ENCODE peak calls at places on chromosomes 16 and 17, in four cellular contexts. J is Jurkat, Clone E6-1; W is gastrocnemius medialis; P is left ventricle myocardium inferior. V is an unnamed sample.

GRCh38 chr16:53053967-53054669 is 673 bp upstream of the CHD9 start:
- DNase-seq in J (peak; percentile 45), P (peak; percentile 62), W (no peak), V (no peak)

GRCh38 chr17:74268052-74268451 is 6.0 kb upstream of the DNAI2 start:
- DNase-seq in P (no peak), J (no peak), W (no peak), V (no peak)

GRCh38 chr17:38469875-38470274 is 41.6 kb downstream of the ARHGAP23 start:
- DNase-seq in P (no peak), W (no peak), J (no peak), V (no peak)

GRCh38 chr16:58042001-58042885 is 16.7 kb downstream of the MMP15 start:
- DNase-seq in J (no peak), W (no peak), P (no peak), V (no peak)

GRCh38 chr16:88627531-88628411 is 10.6 kb upstream of the IL17C start:
- DNase-seq in P (no peak), W (no peak), J (no peak), V (no peak)

GRCh38 chr17:17769869-17770361 is 66.9 kb downstream of the SREBF1 start:
- DNase-seq in P (no peak), J (no peak), W (no peak), V (no peak)

GRCh38 chr17:1003633-1003971 is 6.7 kb downstream of the TIMM22 start:
- DNase-seq in J (no peak), P (no peak), W (no peak), V (no peak)

GRCh38 chr17:64679710-64680216 is 17.7 kb upstream of the SMURF2 start:
- DNase-seq in W (no peak), J (no peak), P (no peak), V (no peak)

GRCh38 chr16:49441366-49441780 is 67.8 kb downstream of the C16orf78 start:
- DNase-seq in P (peak; percentile 33), J (peak; percentile 94), W (no peak), V (peak; percentile 74)

GRCh38 chr16:78551487-78552085 is 452.1 kb downstream of the WWOX start:
- DNase-seq in P (no peak), J (peak; percentile 45), W (no peak), V (no peak)

GRCh38 chr16:17777461-17777863 is 306.7 kb upstream of the XYLT1 start:
- DNase-seq in W (no peak), J (no peak), P (no peak), V (no peak)

GRCh38 chr17:31467502-31468256 is 76.2 kb downstream of the RAB11FIP4 start:
- DNase-seq in J (no peak), W (no peak), P (peak; percentile 37), V (no peak)

GRCh38 chr17:60129164-60129563 is 20.6 kb upstream of the CA4 start:
- DNase-seq in W (no peak), P (no peak), J (no peak), V (no peak)

GRCh38 chr17:77165577-77165976 is 24.8 kb downstream of the SEC14L1 start:
- DNase-seq in P (no peak), W (no peak), J (no peak), V (no peak)

GRCh38 chr16:68420366-68420765 is 27.9 kb downstream of the SMPD3 start:
- DNase-seq in W (no peak), J (no peak), P (no peak), V (no peak)

GRCh38 chr16:30025574-30025973 is 2.6 kb downstream of the C16orf92 start:
- DNase-seq in W (no peak), J (no peak), P (no peak), V (no peak)

GRCh38 chr17:31404028-31404949 is 12.8 kb downstream of the RAB11FIP4 start:
- DNase-seq in P (no peak), W (no peak), J (no peak), V (no peak)

GRCh38 chr17:77929180-77929564 is 29.3 kb upstream of the TNRC6C start:
- DNase-seq in P (no peak), W (no peak), J (peak; percentile 36), V (no peak)

DNA sequence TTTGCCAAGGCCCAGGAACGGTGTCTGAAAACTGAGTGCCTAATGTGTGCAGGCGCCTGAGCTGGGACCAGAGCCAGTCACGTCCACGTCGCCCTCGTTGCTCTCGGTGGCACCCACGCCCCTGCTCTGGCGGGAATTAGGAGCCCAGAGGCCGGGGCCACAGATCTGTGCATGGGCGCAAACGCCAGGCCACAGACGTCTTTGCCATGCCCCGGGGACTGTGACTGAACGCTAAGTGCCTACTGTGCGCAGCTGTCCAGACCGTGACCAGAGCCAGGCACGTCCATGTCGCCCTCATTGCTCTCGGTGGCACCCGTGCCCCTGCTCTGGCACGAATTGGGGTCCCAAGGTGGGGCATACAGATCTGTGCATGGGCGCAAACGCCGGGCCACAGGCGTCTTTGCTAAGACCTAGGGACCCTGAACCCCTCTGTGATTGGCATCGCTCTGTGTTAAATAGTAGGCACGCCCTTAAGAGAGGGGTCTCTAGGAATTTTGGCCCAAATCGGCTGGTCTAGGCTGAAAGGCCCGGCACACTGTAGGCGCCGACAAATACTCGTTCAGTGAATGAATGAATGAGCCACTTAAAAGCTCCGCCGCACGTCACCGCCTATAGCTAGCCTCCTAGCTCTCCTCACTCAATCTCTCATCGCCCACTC is 830 bp upstream of the UBALD1 start:
- DNase-seq in W (no peak), J (no peak), P (peak; percentile 36), V (no peak)
- H3K4me3 ChIP-seq in W (peak overlapping the region; percentile 91), J (peak overlapping the region; percentile 68), P (peak overlapping the region; percentile 91), V (peak overlapping the region; percentile 66)

GRCh38 chr17:82105882-82106696 is 8.1 kb upstream of the FASN start:
- DNase-seq in W (no peak), P (no peak), J (peak; percentile 63), V (peak; percentile 63)
- H3K4me3 ChIP-seq in W (peak overlapping the region; percentile 25), P (peak overlapping the region; percentile 47), J (peak overlapping the region; percentile 66), V (peak overlapping the region; percentile 63)

GRCh38 chr17:48735057-48735341 is 6.4 kb upstream of the HOXB13 start:
- DNase-seq in J (no peak), P (no peak), W (no peak), V (no peak)

GRCh38 chr17:48738803-48739526 is 10.4 kb upstream of the HOXB13 start:
- DNase-seq in J (no peak), P (no peak), W (no peak), V (no peak)

GRCh38 chr17:48737330-48738043 is 8.9 kb upstream of the HOXB13 start:
- DNase-seq in J (no peak), P (no peak), W (no peak), V (no peak)

GRCh38 chr17:48740537-48740936 is 12.0 kb upstream of the HOXB13 start:
- DNase-seq in W (no peak), P (no peak), J (no peak), V (no peak)

DNA sequence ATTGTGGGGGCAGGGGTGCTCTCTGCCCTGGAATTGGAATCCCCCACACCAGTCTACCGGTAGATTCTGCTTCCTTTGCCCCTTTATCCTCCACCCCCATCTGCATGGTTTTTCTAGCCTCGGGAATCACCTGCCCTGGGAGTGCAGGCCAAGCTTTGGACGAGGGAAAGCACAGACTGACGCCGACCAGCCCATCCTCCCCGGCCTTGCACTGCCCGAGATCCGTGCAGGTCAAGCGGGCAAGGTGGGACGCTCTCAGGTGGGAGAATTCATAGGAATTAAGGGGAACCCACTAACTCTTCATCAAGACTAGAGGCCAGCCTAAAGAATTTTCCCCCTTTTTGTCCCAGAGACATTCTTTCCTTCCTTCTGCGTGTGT is 9.9 kb upstream of the HOXB13 start:
- DNase-seq in J (no peak), W (no peak), P (no peak), V (no peak)
- H3K4me3 ChIP-seq in J (no peak overlapping the region), W (no peak overlapping the region), P (no peak overlapping the region), V (no peak overlapping the region)

DNA sequence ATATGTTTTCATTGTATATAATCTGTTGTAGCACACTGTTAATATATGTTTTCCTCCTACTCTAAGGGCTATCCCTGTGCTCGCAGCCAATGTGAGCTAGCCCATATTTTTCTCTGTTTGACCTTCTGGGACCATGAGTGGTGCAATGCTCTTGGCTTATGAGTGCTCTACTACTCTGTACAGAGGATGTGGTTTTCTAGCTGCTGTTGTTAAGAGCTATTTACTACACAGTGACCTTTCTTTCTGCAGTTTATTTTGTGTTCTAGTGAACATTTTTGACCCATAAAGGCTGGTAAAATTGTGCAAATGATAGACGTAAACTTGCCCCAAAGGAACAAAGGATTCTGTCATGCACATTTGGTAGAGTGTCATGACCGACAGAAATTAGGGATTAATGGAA is 84.1 kb upstream of the CPHXL start:
- DNase-seq in J (no peak), P (no peak), W (no peak), V (no peak)
- H3K4me3 ChIP-seq in J (no peak overlapping the region), P (no peak overlapping the region), W (no peak overlapping the region), V (no peak overlapping the region)

GRCh38 chr16:2064368-2064945 is 16.7 kb downstream of the TSC2 start:
- DNase-seq in J (no peak), P (no peak), W (no peak), V (no peak)
- H3K4me3 ChIP-seq in J (no peak overlapping the region), P (no peak overlapping the region), W (no peak overlapping the region), V (no peak overlapping the region)